ENCODE peak calls at places on chromosome 9, in nine cellular contexts. One of them, this sample, is unnamed.

GRCh38 chr9:106962615-106963363 is 99.8 kb downstream of the ZNF462 start:
- DNase-seq in left cardiac atrium: peak
- DNase-seq in activated CD4-positive, alpha-beta T cell treated with anti-CD3 and anti-CD28 coated beads, Interleukin-2, amount 10 ng/mL, durations not matched to agents 7 days and 5 days: no peak
- DNase-seq in RWPE2: no peak
- DNase-seq in adrenal gland: peak
- DNase-seq in nucleus accumbens: no peak
- DNase-seq in HS-5: no peak
- DNase-seq in AG09309: no peak
- DNase-seq in thyroid gland: no peak
- DNase-seq in this sample: no peak

GRCh38 chr9:94912700-94913249 is 186.3 kb downstream of the AOPEP start:
- DNase-seq in left cardiac atrium: no peak
- DNase-seq in activated CD4-positive, alpha-beta T cell treated with anti-CD3 and anti-CD28 coated beads, Interleukin-2, amount 10 ng/mL, durations not matched to agents 7 days and 5 days: no peak
- DNase-seq in RWPE2: no peak
- DNase-seq in adrenal gland: no peak
- DNase-seq in nucleus accumbens: no peak
- DNase-seq in HS-5: peak
- DNase-seq in AG09309: no peak
- DNase-seq in thyroid gland: no peak
- DNase-seq in this sample: no peak

GRCh38 chr9:110128664-110129329 is 79.2 kb downstream of the C9orf152 start:
- DNase-seq in left cardiac atrium: no peak
- DNase-seq in activated CD4-positive, alpha-beta T cell treated with anti-CD3 and anti-CD28 coated beads, Interleukin-2, amount 10 ng/mL, durations not matched to agents 7 days and 5 days: no peak
- DNase-seq in RWPE2: no peak
- DNase-seq in adrenal gland: no peak
- DNase-seq in nucleus accumbens: no peak
- DNase-seq in HS-5: no peak
- DNase-seq in AG09309: no peak
- DNase-seq in thyroid gland: no peak
- DNase-seq in this sample: no peak

GRCh38 chr9:19510907-19511306 is 102.1 kb downstream of the ACER2 start:
- DNase-seq in left cardiac atrium: no peak
- DNase-seq in activated CD4-positive, alpha-beta T cell treated with anti-CD3 and anti-CD28 coated beads, Interleukin-2, amount 10 ng/mL, durations not matched to agents 7 days and 5 days: no peak
- DNase-seq in RWPE2: no peak
- DNase-seq in adrenal gland: no peak
- DNase-seq in nucleus accumbens: no peak
- DNase-seq in HS-5: no peak
- DNase-seq in AG09309: no peak
- DNase-seq in thyroid gland: no peak
- DNase-seq in this sample: no peak

GRCh38 chr9:81686614-81687520 is 2.5 kb downstream of the TLE1 start:
- DNase-seq in left cardiac atrium: peak
- DNase-seq in activated CD4-positive, alpha-beta T cell treated with anti-CD3 and anti-CD28 coated beads, Interleukin-2, amount 10 ng/mL, durations not matched to agents 7 days and 5 days: peak
- DNase-seq in RWPE2: peak
- DNase-seq in adrenal gland: peak
- DNase-seq in nucleus accumbens: peak
- DNase-seq in HS-5: no peak
- DNase-seq in AG09309: no peak
- DNase-seq in thyroid gland: peak
- DNase-seq in this sample: peak

GRCh38 chr9:117414220-117414905 is 494 bp downstream of the ASTN2 start:
- DNase-seq in left cardiac atrium: peak
- DNase-seq in activated CD4-positive, alpha-beta T cell treated with anti-CD3 and anti-CD28 coated beads, Interleukin-2, amount 10 ng/mL, durations not matched to agents 7 days and 5 days: no peak
- DNase-seq in RWPE2: no peak
- DNase-seq in adrenal gland: peak
- DNase-seq in nucleus accumbens: peak
- DNase-seq in HS-5: no peak
- DNase-seq in AG09309: no peak
- DNase-seq in thyroid gland: peak
- DNase-seq in this sample: no peak

GRCh38 chr9:72680593-72681317 is 159.3 kb downstream of the TMC1 start:
- DNase-seq in left cardiac atrium: no peak
- DNase-seq in activated CD4-positive, alpha-beta T cell treated with anti-CD3 and anti-CD28 coated beads, Interleukin-2, amount 10 ng/mL, durations not matched to agents 7 days and 5 days: no peak
- DNase-seq in RWPE2: no peak
- DNase-seq in adrenal gland: no peak
- DNase-seq in nucleus accumbens: no peak
- DNase-seq in HS-5: no peak
- DNase-seq in AG09309: no peak
- DNase-seq in thyroid gland: no peak
- DNase-seq in this sample: no peak

GRCh38 chr9:5800969-5801738 is 31.8 kb downstream of the ERMP1 start:
- DNase-seq in left cardiac atrium: no peak
- DNase-seq in activated CD4-positive, alpha-beta T cell treated with anti-CD3 and anti-CD28 coated beads, Interleukin-2, amount 10 ng/mL, durations not matched to agents 7 days and 5 days: no peak
- DNase-seq in RWPE2: no peak
- DNase-seq in adrenal gland: no peak
- DNase-seq in nucleus accumbens: no peak
- DNase-seq in HS-5: no peak
- DNase-seq in AG09309: no peak
- DNase-seq in thyroid gland: peak
- DNase-seq in this sample: no peak

GRCh38 chr9:75967556-75967955 is 77.1 kb downstream of the PCSK5 start:
- DNase-seq in left cardiac atrium: no peak
- DNase-seq in activated CD4-positive, alpha-beta T cell treated with anti-CD3 and anti-CD28 coated beads, Interleukin-2, amount 10 ng/mL, durations not matched to agents 7 days and 5 days: no peak
- DNase-seq in RWPE2: no peak
- DNase-seq in adrenal gland: no peak
- DNase-seq in nucleus accumbens: no peak
- DNase-seq in HS-5: no peak
- DNase-seq in AG09309: no peak
- DNase-seq in thyroid gland: no peak
- DNase-seq in this sample: no peak

GRCh38 chr9:38687389-38687842 is 32.5 kb downstream of the FAM240B start:
- DNase-seq in left cardiac atrium: peak
- DNase-seq in activated CD4-positive, alpha-beta T cell treated with anti-CD3 and anti-CD28 coated beads, Interleukin-2, amount 10 ng/mL, durations not matched to agents 7 days and 5 days: peak
- DNase-seq in RWPE2: no peak
- DNase-seq in adrenal gland: peak
- DNase-seq in nucleus accumbens: peak
- DNase-seq in HS-5: no peak
- DNase-seq in AG09309: no peak
- DNase-seq in thyroid gland: peak
- DNase-seq in this sample: no peak

GRCh38 chr9:91741529-91741928 is 208.5 kb downstream of the ROR2 start:
- DNase-seq in left cardiac atrium: no peak
- DNase-seq in activated CD4-positive, alpha-beta T cell treated with anti-CD3 and anti-CD28 coated beads, Interleukin-2, amount 10 ng/mL, durations not matched to agents 7 days and 5 days: no peak
- DNase-seq in RWPE2: no peak
- DNase-seq in adrenal gland: peak
- DNase-seq in nucleus accumbens: no peak
- DNase-seq in HS-5: no peak
- DNase-seq in AG09309: peak
- DNase-seq in thyroid gland: no peak
- DNase-seq in this sample: no peak

GRCh38 chr9:22228542-22228941 is 218.1 kb upstream of the DMRTA1 start:
- DNase-seq in left cardiac atrium: no peak
- DNase-seq in activated CD4-positive, alpha-beta T cell treated with anti-CD3 and anti-CD28 coated beads, Interleukin-2, amount 10 ng/mL, durations not matched to agents 7 days and 5 days: no peak
- DNase-seq in RWPE2: no peak
- DNase-seq in adrenal gland: no peak
- DNase-seq in nucleus accumbens: no peak
- DNase-seq in HS-5: no peak
- DNase-seq in AG09309: no peak
- DNase-seq in thyroid gland: no peak
- DNase-seq in this sample: no peak

GRCh38 chr9:85971731-85972130 is 30.8 kb downstream of the NAA35 start:
- DNase-seq in left cardiac atrium: no peak
- DNase-seq in activated CD4-positive, alpha-beta T cell treated with anti-CD3 and anti-CD28 coated beads, Interleukin-2, amount 10 ng/mL, durations not matched to agents 7 days and 5 days: no peak
- DNase-seq in RWPE2: no peak
- DNase-seq in adrenal gland: peak
- DNase-seq in nucleus accumbens: no peak
- DNase-seq in HS-5: no peak
- DNase-seq in AG09309: no peak
- DNase-seq in thyroid gland: no peak
- DNase-seq in this sample: no peak

GRCh38 chr9:38023661-38024035 is 45.4 kb downstream of the SHB start:
- DNase-seq in left cardiac atrium: no peak
- DNase-seq in activated CD4-positive, alpha-beta T cell treated with anti-CD3 and anti-CD28 coated beads, Interleukin-2, amount 10 ng/mL, durations not matched to agents 7 days and 5 days: no peak
- DNase-seq in RWPE2: no peak
- DNase-seq in adrenal gland: no peak
- DNase-seq in nucleus accumbens: no peak
- DNase-seq in HS-5: no peak
- DNase-seq in AG09309: no peak
- DNase-seq in thyroid gland: no peak
- DNase-seq in this sample: no peak